ENCODE peak calls at places on chromosomes 11 and 22, in four cellular contexts. F is stimulated activated CD4-positive, alpha-beta T cell treated with anti-CD3 and anti-CD28 coated beads, Interleukin-1b, Interleukin-23, amount 100 ng/mL, for 24 hours; D is posterior vena cava; K is posterior cingulate gyrus. T is an unnamed sample.

GRCh38 chr11:18706330-18707243 is 8.0 kb downstream of the TMEM86A start:
- DNase-seq in D (peak; percentile 87), F (no peak), K (peak; percentile 89), T (peak; percentile 32)

GRCh38 chr22:35664955-35665577 is 16.8 kb downstream of the APOL6 start:
- DNase-seq in F (no peak), K (no peak), D (no peak), T (no peak)

GRCh38 chr22:48382197-48382596 is 1445.5 kb downstream of the BRD1 start:
- DNase-seq in F (no peak), D (peak; percentile 46), K (no peak), T (no peak)

GRCh38 chr11:6677018-6677417 is 6.1 kb downstream of the MRPL17 start:
- DNase-seq in F (no peak), K (no peak), D (no peak), T (no peak)

GRCh38 chr11:118530683-118531596 is at the start of gene TMEM25:
- DNase-seq in F (peak; percentile 45), K (peak; percentile 96), D (peak; percentile 82), T (peak; percentile 66)

GRCh38 chr11:108221981-108222685 is at the start of gene NPAT:
- DNase-seq in F (no peak), K (no peak), D (peak; percentile 82), T (no peak)

GRCh38 chr11:126502159-126502558 is 146.7 kb downstream of the ST3GAL4 start:
- DNase-seq in K (no peak), F (no peak), D (peak; percentile 55), T (no peak)

GRCh38 chr11:120180571-120181445 is 30.0 kb upstream of the OAF start:
- DNase-seq in D (peak; percentile 79), K (peak; percentile 82), F (no peak), T (no peak)

GRCh38 chr11:6402561-6402981 is 12.3 kb downstream of the SMPD1 start:
- DNase-seq in F (no peak), D (no peak), K (no peak), T (no peak)

GRCh38 chr22:26671317-26672059 is 14.1 kb downstream of the MIAT start:
- DNase-seq in K (peak; percentile 87), F (peak; percentile 45), D (peak; percentile 88), T (no peak)

GRCh38 chr22:47086596-47087248 is 324.3 kb downstream of the TBC1D22A start:
- DNase-seq in K (peak; percentile 39), F (no peak), D (no peak), T (no peak)

GRCh38 chr11:35927730-35928129 is 16.1 kb upstream of the LDLRAD3 start:
- DNase-seq in D (peak; percentile 84), F (no peak), K (peak; percentile 89), T (no peak)

GRCh38 chr11:130636672-130637463 is 188.4 kb downstream of the ADAMTS15 start:
- DNase-seq in K (no peak), D (no peak), F (no peak), T (no peak)

GRCh38 chr11:124869331-124869730 is 4.1 kb downstream of the ROBO3 start:
- DNase-seq in F (no peak), D (no peak), K (peak; percentile 75), T (no peak)

GRCh38 chr11:88051386-88051785 is 123.9 kb downstream of the RAB38 start:
- DNase-seq in F (no peak), D (no peak), K (no peak), T (no peak)

GRCh38 chr11:36142439-36142838 is 146.8 kb downstream of the COMMD9 start:
- DNase-seq in F (no peak), K (no peak), D (no peak), T (no peak)

GRCh38 chr11:34416088-34416487 is 22.6 kb upstream of the CAT start:
- DNase-seq in D (no peak), F (no peak), K (no peak), T (no peak)

GRCh38 chr11:122235615-122236014 is 119.6 kb upstream of the BLID start:
- DNase-seq in F (no peak), D (no peak), K (no peak), T (no peak)

GRCh38 chr11:105189586-105189985 is 50.0 kb upstream of the CARD18 start:
- DNase-seq in F (no peak), D (no peak), K (no peak), T (no peak)

GRCh38 chr11:65414776-65415498 is 7.7 kb upstream of the NEAT1 start:
- DNase-seq in D (no peak), K (peak; percentile 83), F (no peak), T (no peak)

GRCh38 chr11:125315088-125315740 is 150.7 kb downstream of the PKNOX2 start:
- DNase-seq in D (peak; percentile 74), K (peak; percentile 87), F (no peak), T (no peak)

GRCh38 chr11:85889676-85890579 is 34.7 kb downstream of the CCDC83 start:
- DNase-seq in F (no peak), K (no peak), D (no peak), T (no peak)

GRCh38 chr11:114359342-114359741 is 41.0 kb downstream of the C11orf71 start:
- DNase-seq in K (no peak), D (no peak), F (no peak), T (no peak)

GRCh38 chr22:39209756-39210155 is 35.0 kb downstream of the PDGFB start:
- DNase-seq in F (no peak), D (peak; percentile 58), K (peak; percentile 47), T (no peak)

GRCh38 chr22:30185129-30185528 is 61.4 kb downstream of the LIF start:
- DNase-seq in D (no peak), K (no peak), F (no peak), T (no peak)

GRCh38 chr11:75762885-75763284 is 5.7 kb upstream of the DGAT2 start:
- DNase-seq in F (no peak), D (no peak), K (no peak), T (no peak)

GRCh38 chr22:22924369-22925145 is 36.9 kb downstream of the IGLL5 start:
- DNase-seq in D (no peak), F (no peak), K (no peak), T (no peak)

GRCh38 chr11:32427935-32428664 is 7.2 kb downstream of the WT1 start:
- DNase-seq in K (no peak), D (no peak), F (no peak), T (no peak)

GRCh38 chr11:117002639-117003305 is 95.5 kb downstream of the SIK3 start:
- DNase-seq in K (no peak), D (no peak), F (no peak), T (no peak)

GRCh38 chr22:17043521-17043920 is 35.5 kb upstream of the GAB4 start:
- DNase-seq in K (no peak), F (no peak), D (no peak), T (no peak)

GRCh38 chr11:132402056-132402684 is 1031.8 kb downstream of the NTM start:
- DNase-seq in D (no peak), F (no peak), K (peak; percentile 95), T (peak; percentile 44)

GRCh38 chr22:33057363-33057995 is 702 bp downstream of the SYN3 start:
- DNase-seq in F (no peak), K (no peak), D (no peak), T (no peak)

GRCh38 chr11:100759856-100760255 is 72.8 kb downstream of the ARHGAP42 start:
- DNase-seq in F (no peak), D (no peak), K (no peak), T (no peak)

GRCh38 chr11:34728609-34729008 is 107.7 kb downstream of the EHF start:
- DNase-seq in F (no peak), K (no peak), D (no peak), T (no peak)